ENCODE peak calls at places on chromosome 7, in ten cellular contexts. Z, R, N, X, F, Q, W, C, L and A are unnamed samples.

GRCh38 chr7:116200963-116201362 is 9.4 kb upstream of the TES start:
- DNase-seq in Q (no peak), C (no peak), W (no peak), L (no peak), Z (no peak), N (no peak), R (no peak), F (no peak), X (no peak), A (no peak)

GRCh38 chr7:135684699-135685098 is 22.4 kb downstream of the STMP1 start:
- DNase-seq in F (no peak), W (no peak), Q (no peak), R (no peak), Z (no peak), C (no peak), L (no peak), N (no peak), X (no peak), A (no peak)

GRCh38 chr7:130273081-130273699 is 6.5 kb downstream of the CPA2 start:
- DNase-seq in W (peak), R (no peak), X (peak), C (peak), Q (no peak), N (no peak), Z (no peak), F (peak), L (peak), A (no peak)

GRCh38 chr7:143281529-143281928 is 3.2 kb upstream of the TMEM139 start:
- DNase-seq in F (no peak), N (no peak), X (no peak), W (no peak), C (no peak), R (no peak), Z (no peak), L (no peak), Q (no peak), A (no peak)

GRCh38 chr7:23404546-23405239 is 65.6 kb downstream of the IGF2BP3 start:
- DNase-seq in N (no peak), Q (no peak), L (no peak), X (no peak), F (no peak), C (no peak), R (no peak), W (no peak), Z (no peak), A (no peak)

GRCh38 chr7:15323545-15323944 is 238.3 kb downstream of the AGMO start:
- DNase-seq in C (no peak), Q (no peak), X (peak), R (no peak), W (no peak), F (no peak), N (no peak), L (peak), Z (peak), A (peak)

GRCh38 chr7:106304575-106304974 is 19.8 kb upstream of the NAMPT start:
- DNase-seq in L (no peak), R (no peak), N (no peak), F (no peak), Q (no peak), C (no peak), X (no peak), W (no peak), Z (no peak), A (no peak)

GRCh38 chr7:23074443-23075244 is 30.9 kb upstream of the KLHL7 start:
- DNase-seq in X (no peak), F (no peak), N (no peak), R (peak), W (no peak), Z (no peak), C (no peak), L (no peak), Q (no peak), A (no peak)

GRCh38 chr7:107506683-107507339 is 37.0 kb downstream of the GPR22 start:
- DNase-seq in R (peak), Z (peak), F (no peak), W (no peak), L (peak), Q (peak), X (peak), N (no peak), C (no peak), A (peak)

GRCh38 chr7:95012001-95012400 is 104.6 kb downstream of the PPP1R9A start:
- DNase-seq in Z (no peak), Q (no peak), L (no peak), C (no peak), F (no peak), X (no peak), W (no peak), N (no peak), R (no peak), A (no peak)

GRCh38 chr7:20870977-20871376 is 84.3 kb upstream of the SP8 start:
- DNase-seq in N (no peak), Z (no peak), X (no peak), L (no peak), C (no peak), W (no peak), F (no peak), R (no peak), Q (no peak), A (no peak)

GRCh38 chr7:30465342-30466170 is 13.0 kb downstream of the NOD1 start:
- DNase-seq in Z (no peak), F (no peak), L (peak), R (no peak), W (no peak), C (peak), X (peak), Q (no peak), N (no peak), A (peak)

GRCh38 chr7:137694405-137694804 is 152.4 kb downstream of the DGKI start:
- DNase-seq in L (no peak), F (no peak), W (no peak), N (no peak), X (no peak), C (no peak), R (no peak), Q (no peak), Z (no peak), A (peak)

GRCh38 chr7:15130666-15131541 is 228.4 kb upstream of the DGKB start:
- DNase-seq in C (peak), N (peak), F (no peak), W (no peak), Z (no peak), X (peak), R (no peak), Q (no peak), L (peak), A (peak)

GRCh38 chr7:144761493-144761892 is 74.4 kb downstream of the TPK1 start:
- DNase-seq in F (no peak), Z (no peak), L (no peak), N (no peak), C (no peak), W (no peak), R (no peak), Q (no peak), X (no peak), A (no peak)

GRCh38 chr7:46544396-46545008 is 623.4 kb upstream of the IGFBP3 start:
- DNase-seq in N (no peak), C (peak), F (no peak), R (peak), Q (no peak), X (peak), Z (no peak), W (no peak), L (peak), A (peak)

GRCh38 chr7:82051641-82052040 is 281.8 kb upstream of the HGF start:
- DNase-seq in Q (no peak), L (no peak), C (peak), X (peak), R (no peak), W (peak), F (no peak), Z (no peak), N (no peak), A (no peak)

GRCh38 chr7:52525772-52526341 is 509.6 kb upstream of the POM121L12 start:
- DNase-seq in Q (no peak), L (no peak), X (no peak), W (no peak), R (no peak), N (no peak), Z (no peak), F (no peak), C (no peak), A (no peak)

GRCh38 chr7:5218564-5219360 is 28.7 kb downstream of the WIPI2 start:
- DNase-seq in R (no peak), L (no peak), C (no peak), F (no peak), Q (peak), X (no peak), W (no peak), N (no peak), Z (no peak), A (no peak)

GRCh38 chr7:150941983-150942590 is 36.0 kb downstream of the KCNH2 start:
- DNase-seq in L (no peak), R (peak), C (no peak), W (no peak), X (peak), Z (no peak), N (no peak), F (no peak), Q (peak), A (no peak)

GRCh38 chr7:84677386-84677785 is 482.8 kb upstream of the SEMA3A start:
- DNase-seq in N (no peak), Z (no peak), W (no peak), R (no peak), L (peak), F (no peak), C (peak), X (peak), Q (no peak), A (peak)

GRCh38 chr7:2154831-2155230 is 77.9 kb downstream of the MAD1L1 start:
- DNase-seq in Q (no peak), L (no peak), Z (no peak), R (no peak), F (no peak), C (no peak), X (no peak), W (no peak), N (no peak), A (no peak)

GRCh38 chr7:111987115-111987826 is 218.9 kb downstream of the DOCK4 start:
- DNase-seq in Z (no peak), R (no peak), L (peak), F (no peak), X (peak), C (peak), N (no peak), Q (no peak), W (no peak), A (peak)

GRCh38 chr7:134943785-134944400 is 42.4 kb upstream of the AGBL3 start:
- DNase-seq in R (peak), N (no peak), C (no peak), W (peak), L (peak), Z (no peak), F (no peak), Q (no peak), X (peak), A (peak)

GRCh38 chr7:127997226-127997922 is 33.9 kb downstream of the LRRC4 start:
- DNase-seq in N (no peak), Q (no peak), X (peak), F (no peak), W (peak), L (peak), C (no peak), Z (no peak), R (no peak), A (no peak)

GRCh38 chr7:13508586-13508985 is 480.9 kb downstream of the ETV1 start:
- DNase-seq in F (no peak), L (no peak), X (no peak), C (no peak), R (no peak), Z (no peak), W (peak), Q (no peak), N (no peak), A (peak)

GRCh38 chr7:63071396-63071795 is 927.3 kb upstream of the ZNF722 start:
- DNase-seq in X (no peak), L (no peak), N (no peak), R (no peak), Z (no peak), W (no peak), Q (no peak), C (no peak), F (peak), A (no peak)

DNA sequence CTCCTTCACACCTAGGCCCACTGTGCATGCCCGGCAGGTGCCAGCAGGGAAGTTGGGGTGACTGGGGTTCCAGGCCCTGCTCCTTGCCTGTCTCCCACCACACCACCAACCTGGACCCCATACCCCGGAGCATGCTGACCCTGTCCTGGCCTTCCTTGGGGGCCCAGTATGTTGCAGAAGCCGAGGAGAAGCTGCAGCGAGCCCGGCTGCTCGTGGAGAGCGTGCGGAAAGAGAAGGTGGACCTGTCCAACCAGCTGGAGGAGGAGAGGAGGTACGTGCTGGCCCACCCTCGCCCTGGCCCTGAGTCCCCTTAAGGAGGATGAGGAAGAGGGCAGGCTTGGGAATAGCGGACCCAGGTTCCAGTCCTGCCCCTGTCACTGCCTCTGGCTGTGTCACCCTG is 70.8 kb downstream of the CLIP2 start:
- DNase-seq in L (no peak), X (no peak), R (no peak), C (no peak), F (no peak), N (no peak), Q (no peak), Z (no peak), W (no peak), A (no peak)
- H3K4me3 ChIP-seq in L (no peak), X (no peak), R (no peak), C (no peak), F (no peak), N (no peak), Q (no peak), Z (no peak), W (no peak), A (no peak)

GRCh38 chr7:35258891-35259537 is 5.1 kb upstream of the TBX20 start:
- DNase-seq in N (no peak), Q (no peak), W (no peak), L (no peak), C (no peak), Z (no peak), R (no peak), X (no peak), F (no peak), A (no peak)
- H3K4me3 ChIP-seq in N (no peak), Q (no peak), W (no peak), L (no peak), C (no peak), Z (no peak), R (no peak), X (no peak), F (no peak), A (no peak)

DNA sequence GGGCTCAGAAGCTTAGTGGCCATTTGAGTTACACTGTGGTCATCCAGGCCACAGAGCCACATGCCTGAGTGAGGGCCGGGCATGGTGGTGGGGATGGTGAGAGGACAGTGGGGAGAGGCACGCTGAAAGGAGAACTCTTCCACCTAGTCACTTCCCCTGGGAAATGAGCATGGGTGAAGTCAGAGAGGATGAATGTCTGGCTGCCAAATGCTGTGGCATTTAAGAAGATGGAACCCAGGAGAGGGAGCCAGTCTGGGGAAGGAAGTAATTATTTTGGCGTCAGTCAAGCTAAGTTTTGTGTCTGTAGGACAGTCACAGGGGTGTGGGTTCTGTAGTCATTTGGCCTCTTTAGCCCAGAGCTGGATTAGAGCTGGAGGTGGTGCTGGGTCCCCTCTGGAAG is 86.0 kb upstream of the PODXL start:
- DNase-seq in Q (no peak), Z (no peak), R (no peak), L (no peak), N (no peak), X (no peak), W (no peak), F (no peak), C (no peak), A (no peak)
- H3K4me3 ChIP-seq in Q (no peak), Z (no peak), R (no peak), L (no peak), N (no peak), X (no peak), W (no peak), F (no peak), C (no peak), A (no peak)

DNA sequence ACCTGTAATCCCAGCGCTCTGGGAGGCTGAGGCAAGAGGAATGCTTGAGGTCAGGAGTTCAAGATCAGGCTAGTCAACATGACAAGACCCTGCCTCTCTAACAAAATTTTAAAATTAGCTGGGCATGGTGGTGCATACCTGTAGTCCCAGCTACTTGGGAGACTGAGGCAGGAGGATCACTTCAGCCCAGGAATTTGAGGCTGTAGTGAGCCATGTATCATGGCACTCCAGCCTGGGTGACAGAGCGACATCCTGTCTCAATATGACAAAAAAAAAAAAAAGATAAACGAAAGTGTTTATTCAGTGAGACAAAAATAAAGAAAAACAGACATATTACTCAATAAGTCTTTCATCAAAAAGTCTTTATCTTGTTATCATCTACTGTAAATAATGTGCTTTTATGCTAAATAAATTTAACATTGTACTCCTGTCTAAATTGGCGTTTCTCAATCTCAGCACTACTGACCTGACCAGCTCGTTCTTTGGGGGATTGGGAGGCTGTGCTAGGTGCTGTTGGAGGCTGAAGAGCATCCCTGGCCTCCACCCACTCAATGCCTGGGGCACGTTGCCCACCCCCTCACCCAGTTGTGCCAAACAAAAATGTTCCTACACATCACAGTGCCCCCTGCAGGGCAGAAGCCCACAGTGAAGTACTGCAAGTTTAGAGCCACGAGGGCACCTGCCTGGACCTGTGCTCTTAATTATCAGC is 57.7 kb downstream of the NCAPG2 start:
- DNase-seq in Z (no peak), C (no peak), X (no peak), N (no peak), R (no peak), Q (no peak), F (no peak), L (peak), W (peak), A (no peak)
- H3K4me3 ChIP-seq in Z (no peak), C (no peak), X (no peak), N (no peak), R (no peak), Q (no peak), F (no peak), L (no peak), W (no peak), A (no peak)